ENCODE peak calls at places on chromosomes 12 and 14, in eight cellular contexts. R is ascending aorta; L is naive thymus-derived CD4-positive, alpha-beta T cell; Q is CD4-positive, alpha-beta memory T cell; Y is GM23248; U is spleen; I is pancreas; M is tibial artery. C is an unnamed sample.

GRCh38 chr12:39227218-39227617 is 215.7 kb downstream of the KIF21A start:
- DNase-seq in M (no peak), Q (no peak), Y (no peak), U (no peak), L (no peak), R (no peak), I (no peak), C (no peak)

GRCh38 chr12:7058850-7059249 is 1.7 kb upstream of the C1S start:
- DNase-seq in Q (no peak), Y (no peak), I (no peak), L (no peak), M (no peak), R (no peak), U (no peak), C (no peak)

GRCh38 chr12:96236221-96236822 is 42.1 kb downstream of the ELK3 start:
- DNase-seq in U (peak; percentile 45), L (peak; percentile 45), Q (peak; percentile 45), Y (peak; percentile 84), I (no peak), R (no peak), M (peak; percentile 82), C (no peak)

GRCh38 chr14:42011221-42011620 is 404.5 kb downstream of the LRFN5 start:
- DNase-seq in I (no peak), Y (no peak), R (no peak), U (no peak), Q (no peak), M (no peak), L (no peak), C (no peak)

GRCh38 chr12:64528616-64529015 is 76.7 kb downstream of the TBK1 start:
- DNase-seq in L (no peak), I (no peak), R (no peak), M (no peak), U (no peak), Q (no peak), Y (peak; percentile 56), C (no peak)

GRCh38 chr14:52329678-52330376 is 15.7 kb downstream of the PTGER2 start:
- DNase-seq in Q (no peak), R (no peak), L (no peak), M (no peak), I (no peak), Y (no peak), U (no peak), C (no peak)

GRCh38 chr12:7403466-7403865 is 40.5 kb downstream of the CD163L1 start:
- DNase-seq in U (no peak), L (no peak), I (no peak), Y (peak; percentile 1), M (no peak), R (no peak), Q (no peak), C (no peak)

GRCh38 chr14:49508124-49508523 is 78.1 kb downstream of the RPS29 start:
- DNase-seq in R (no peak), I (no peak), Y (no peak), M (no peak), U (no peak), Q (no peak), L (no peak), C (no peak)

GRCh38 chr12:8664228-8664963 is 1.8 kb upstream of the MFAP5 start:
- DNase-seq in U (no peak), Y (peak; percentile 66), I (no peak), Q (no peak), L (no peak), M (no peak), R (no peak), C (no peak)

GRCh38 chr14:95200404-95200803 is 43.1 kb upstream of the DICER1 start:
- DNase-seq in M (no peak), Y (no peak), L (no peak), I (no peak), Q (no peak), R (no peak), U (no peak), C (no peak)

GRCh38 chr12:100794441-100795192 is at the start of gene ANO4:
- DNase-seq in I (no peak), R (no peak), M (no peak), L (no peak), Q (no peak), Y (peak; percentile 60), U (no peak), C (no peak)

GRCh38 chr14:60720962-60721330 is 3.2 kb downstream of the SIX4 start:
- DNase-seq in Q (no peak), Y (no peak), M (no peak), L (no peak), I (no peak), U (no peak), R (no peak), C (no peak)
- H3K27ac ChIP-seq in Q (no peak overlapping the region), Y (no peak overlapping the region), M (peak overlapping the region; percentile 88), L (no peak overlapping the region), I (no peak overlapping the region), U (no peak overlapping the region), R (peak overlapping the region; percentile 46), C (no peak overlapping the region)

DNA sequence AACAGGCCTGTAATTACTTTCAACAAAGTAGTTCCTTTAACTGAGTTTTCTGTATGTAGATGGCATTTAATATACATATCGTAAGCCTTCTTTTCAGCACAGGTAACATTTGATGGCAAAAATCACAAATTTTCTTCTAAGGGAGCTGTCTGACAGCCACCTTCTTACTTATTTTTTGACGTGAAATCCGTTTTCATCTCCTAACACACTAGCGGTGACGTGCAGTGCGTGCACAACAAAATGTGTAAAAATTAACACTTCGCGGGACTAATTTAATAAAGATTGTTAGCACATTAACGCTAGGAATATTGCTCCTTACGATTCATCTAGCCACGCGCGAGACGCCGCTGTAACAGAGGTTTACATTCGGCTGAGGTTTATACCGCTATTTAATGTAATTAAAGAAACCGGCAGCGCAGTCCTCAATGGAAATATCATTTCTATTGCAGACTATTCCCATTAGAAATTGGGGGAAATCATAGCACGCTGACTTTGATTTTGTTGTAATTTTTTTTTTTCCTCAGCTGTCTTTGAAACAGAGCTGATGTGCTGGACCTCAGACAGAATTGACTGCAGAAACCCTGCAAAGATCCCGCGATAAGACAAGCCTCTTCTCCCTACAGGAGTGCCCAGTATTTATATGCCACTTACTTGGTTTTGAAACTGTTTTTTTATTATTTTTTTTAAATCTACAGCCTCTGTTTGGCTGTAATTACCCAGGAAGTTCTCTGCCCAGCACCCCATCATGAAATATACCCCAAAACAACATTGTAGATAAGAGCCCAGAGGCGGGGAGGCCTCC is 31.3 kb downstream of the BCL11B start:
- DNase-seq in Q (no peak), M (no peak), L (peak; percentile 56), U (no peak), R (no peak), Y (no peak), I (no peak), C (peak; percentile 69)
- H3K4me1 ChIP-seq in Q (peaks cover 98% of the 10 kb centered on the region), M (no peaks in the 10 kb centered on the region), L (peaks cover 91% of the 10 kb centered on the region), U (peaks cover 16% of the 10 kb centered on the region), R (no peaks in the 10 kb centered on the region), Y (no peaks in the 10 kb centered on the region), I (no peaks in the 10 kb centered on the region), C (peaks cover 94% of the 10 kb centered on the region)

GRCh38 chr12:11767029-11767724 is 117.7 kb downstream of the ETV6 start:
- DNase-seq in R (no peak), L (no peak), I (no peak), M (no peak), U (no peak), Q (no peak), Y (no peak), C (no peak)
- H3K27ac ChIP-seq in R (peak overlapping the region; percentile 89), L (no peak overlapping the region), I (peak overlapping the region; percentile 52), M (peak overlapping the region; percentile 84), U (peak overlapping the region; percentile 86), Q (no peak overlapping the region), Y (peak overlapping the region; percentile 41), C (peak overlapping the region; percentile 57)

GRCh38 chr12:46460682-46461215 is 88.2 kb upstream of the SLC38A2 start:
- DNase-seq in Y (no peak), L (no peak), U (no peak), Q (no peak), R (no peak), M (no peak), I (no peak), C (peak; percentile 26)

GRCh38 chr12:46459111-46459510 is 86.5 kb upstream of the SLC38A2 start:
- DNase-seq in Y (peak; percentile 76), M (no peak), I (no peak), U (no peak), R (no peak), Q (no peak), L (no peak), C (peak; percentile 49)

GRCh38 chr12:46461459-46461858 is 88.9 kb upstream of the SLC38A2 start:
- DNase-seq in L (no peak), Q (no peak), I (no peak), R (no peak), Y (no peak), M (no peak), U (peak; percentile 76), C (no peak)

GRCh38 chr12:46458500-46459106 is 86.0 kb upstream of the SLC38A2 start:
- DNase-seq in Y (no peak), M (no peak), Q (no peak), I (no peak), R (no peak), L (peak; percentile 27), U (no peak), C (no peak)

DNA sequence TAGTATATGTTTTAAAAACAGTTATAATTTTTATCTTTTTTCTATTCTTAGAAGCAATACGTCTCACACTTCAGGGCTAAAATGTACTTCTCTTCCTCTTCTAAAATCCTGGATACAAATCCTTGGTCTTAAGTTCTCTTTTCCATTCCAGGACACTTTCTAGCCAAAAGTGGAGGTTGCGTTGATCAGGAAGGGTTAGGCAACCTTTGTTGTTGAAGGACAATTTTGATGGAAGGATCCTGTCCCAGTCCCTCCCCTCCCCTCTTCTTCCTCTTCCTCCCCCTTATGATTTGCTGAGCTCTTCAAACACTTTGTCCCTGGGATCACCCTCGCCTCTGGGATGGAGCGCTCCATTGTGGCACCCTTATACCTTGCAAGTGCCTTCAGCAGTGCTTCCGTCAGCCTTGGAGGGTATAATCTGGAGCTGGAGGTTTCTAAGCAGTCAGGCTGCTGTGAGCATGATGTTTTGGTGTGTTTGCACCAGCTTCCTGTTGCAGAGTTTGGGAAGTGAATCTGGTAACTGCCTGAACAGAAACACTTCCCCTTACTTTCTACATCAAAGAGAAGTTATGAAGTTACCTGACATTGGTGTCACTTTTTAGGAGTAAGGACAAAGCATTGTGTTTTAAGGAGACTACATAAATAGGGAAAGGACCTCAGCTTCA is 87.4 kb upstream of the SLC38A2 start:
- DNase-seq in U (no peak), R (no peak), M (no peak), I (no peak), Y (no peak), Q (no peak), L (peak; percentile 33), C (peak; percentile 50)
- H3K4me1 ChIP-seq in U (peaks cover 58% of the 10 kb centered on the region), R (peaks cover 40% of the 10 kb centered on the region), M (peaks cover 53% of the 10 kb centered on the region), I (peaks cover 7% of the 10 kb centered on the region), Y (peaks cover 23% of the 10 kb centered on the region), Q (peaks cover 55% of the 10 kb centered on the region), L (peaks cover 26% of the 10 kb centered on the region), C (peaks cover 25% of the 10 kb centered on the region)

GRCh38 chr12:84638811-84639368 is 273.7 kb downstream of the SLC6A15 start:
- DNase-seq in M (no peak), R (no peak), U (no peak), Q (no peak), I (no peak), L (no peak), Y (peak; percentile 42), C (no peak)
- H3K27ac ChIP-seq in M (no peak overlapping the region), R (no peak overlapping the region), U (no peak overlapping the region), Q (no peak overlapping the region), I (no peak overlapping the region), L (no peak overlapping the region), Y (no peak overlapping the region), C (no peak overlapping the region)